ENCODE peak calls at places on chromosomes 7 and 10, in ten cellular contexts. I is K562, R is tibial nerve, F is cardiac fibroblast, V is HCT116, S is IMR-90, B is heart left ventricle, P is astrocyte, H is esophagus squamous epithelium, N is astrocyte of the spinal cord. X is an unnamed sample.

GRCh38 chr7:25389489-25390106 is 161.3 kb upstream of the NPVF start:
- DNase-seq in I (peak; percentile 26), B (no peak), S (peak; percentile 42), N (peak; percentile 50), H (no peak), R (no peak), P (peak; percentile 10), V (peak; percentile 31), F (peak; percentile 72), X (peak; percentile 56)

GRCh38 chr10:110488124-110488681 is 9.5 kb upstream of the DUSP5 start:
- DNase-seq in B (no peak), S (peak; percentile 77), I (no peak), N (peak; percentile 44), H (no peak), P (peak; percentile 63), V (no peak), F (no peak), R (no peak), X (no peak)

GRCh38 chr7:22194633-22195273 is 162.2 kb downstream of the RAPGEF5 start:
- DNase-seq in B (no peak), N (no peak), S (no peak), R (no peak), F (no peak), P (no peak), I (no peak), H (no peak), V (no peak), X (no peak)

GRCh38 chr10:35781643-35782035 is 139.5 kb upstream of the FZD8 start:
- DNase-seq in N (no peak), H (no peak), P (no peak), R (no peak), F (no peak), S (no peak), I (peak; percentile 22), B (no peak), V (no peak), X (no peak)

GRCh38 chr7:74355091-74355490 is 65.9 kb downstream of the CLIP2 start:
- DNase-seq in N (peak; percentile 87), S (peak; percentile 88), P (peak; percentile 77), F (peak; percentile 85), H (no peak), B (no peak), V (peak; percentile 75), I (no peak), R (no peak), X (peak; percentile 75)

GRCh38 chr10:91349381-91349780 is 60.8 kb upstream of the HECTD2 start:
- DNase-seq in I (no peak), H (no peak), P (peak; percentile 97), V (no peak), S (peak; percentile 99), R (no peak), N (peak; percentile 98), B (peak; percentile 38), F (peak; percentile 93), X (peak; percentile 81)

GRCh38 chr10:91033536-91033935 is 112.6 kb upstream of the ANKRD1 start:
- DNase-seq in V (no peak), I (no peak), N (no peak), S (no peak), P (no peak), B (no peak), F (no peak), R (no peak), H (no peak), X (no peak)

GRCh38 chr7:16627236-16627635 is 18.3 kb downstream of the ANKMY2 start:
- DNase-seq in P (no peak), F (peak; percentile 45), H (no peak), R (no peak), I (no peak), S (peak; percentile 59), N (no peak), B (no peak), V (no peak), X (peak; percentile 86)

GRCh38 chr10:50216894-50217293 is 34.4 kb downstream of the ASAH2 start:
- DNase-seq in H (no peak), R (no peak), N (peak; percentile 5), F (peak; percentile 63), I (no peak), B (no peak), V (no peak), S (peak; percentile 10), P (peak; percentile 26), X (no peak)

GRCh38 chr10:45373783-45374450 is at the start of gene ALOX5:
- DNase-seq in P (no peak), N (no peak), V (no peak), H (no peak), S (no peak), B (peak; percentile 76), I (peak; percentile 93), F (peak; percentile 13), R (no peak), X (no peak)

DNA sequence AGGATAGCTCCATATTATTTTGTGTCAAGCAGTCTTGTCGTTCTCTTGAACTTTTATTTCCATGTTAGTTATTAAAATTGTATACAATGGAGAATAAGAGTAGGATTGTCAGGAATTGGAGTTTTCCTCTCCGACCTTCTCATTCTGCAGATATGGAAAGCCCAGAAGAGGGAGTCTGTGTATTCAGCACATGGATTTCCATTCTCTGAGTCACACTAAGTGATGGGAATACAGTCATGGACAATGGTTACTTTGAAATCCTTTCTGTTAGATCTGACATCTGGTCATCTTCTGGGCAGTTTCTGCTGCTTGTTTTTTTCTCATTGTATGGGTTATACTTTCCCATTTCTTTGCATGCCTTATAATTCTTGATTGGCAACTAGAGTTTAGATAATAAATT is 5.0 kb upstream of the TASOR2 start:
- DNase-seq in B (no peak), F (no peak), P (no peak), H (no peak), V (no peak), R (no peak), N (no peak), S (peak; percentile 77), I (no peak), X (no peak)
- TF ChIP-seq CTCF in B (no peak), F (peak; percentile 6), P (no peak), H (no peak), V (no peak), R (no peak), N (no peak), S (peak; percentile 24), I (no peak), X (no peak)

DNA sequence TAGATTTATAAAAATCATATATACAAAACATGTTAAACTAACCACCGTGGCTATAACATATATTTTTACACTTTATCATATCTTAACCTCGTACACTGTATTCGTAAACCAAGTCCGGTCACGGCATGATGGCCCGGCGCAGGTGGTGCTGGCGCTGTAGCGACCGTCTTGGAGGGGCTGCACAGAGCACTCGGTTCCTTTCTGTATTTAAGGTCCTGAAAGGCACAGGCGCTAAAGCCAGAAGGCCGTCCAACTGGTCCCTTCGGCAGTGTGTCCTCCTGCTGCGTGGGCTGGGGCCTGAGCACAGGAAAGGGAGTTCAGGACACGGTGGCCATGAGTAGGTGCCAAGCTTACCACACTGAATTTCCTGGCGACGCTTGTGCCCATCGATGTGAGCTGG is 33.8 kb downstream of the AMZ1 start:
- DNase-seq in I (no peak), S (no peak), N (no peak), V (no peak), P (no peak), B (no peak), R (no peak), F (no peak), H (no peak), X (no peak)
- H3K4me3 ChIP-seq in I (no peak overlapping the region), S (no peak overlapping the region), N (no peak overlapping the region), V (no peak overlapping the region), P (no peak overlapping the region), B (no peak overlapping the region), R (no peak overlapping the region), F (no peak overlapping the region), H (no peak overlapping the region), X (no peak overlapping the region)

DNA sequence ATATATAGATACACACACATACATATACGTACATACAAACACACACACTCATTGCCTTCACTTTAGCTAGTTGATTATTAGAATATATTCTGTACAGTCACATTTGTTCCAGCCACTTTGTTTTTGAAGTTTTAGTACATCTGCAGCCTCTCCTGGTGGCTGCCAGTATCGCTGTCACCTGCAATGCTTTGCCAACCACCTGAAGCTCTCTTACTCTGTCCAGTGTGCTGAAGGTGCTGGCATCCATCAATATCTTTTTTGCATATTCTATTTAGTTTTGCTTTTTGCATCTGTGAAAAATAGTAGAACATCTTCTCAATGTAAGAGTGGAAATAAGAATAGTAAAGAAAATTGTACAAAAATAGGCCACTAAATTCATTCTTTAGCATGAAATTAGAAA is 388.6 kb downstream of the EXOC4 start:
- DNase-seq in P (no peak), S (no peak), I (no peak), R (no peak), H (no peak), F (no peak), V (no peak), B (no peak), N (no peak), X (no peak)
- TF ChIP-seq CTCF in P (no peak), S (no peak), I (no peak), R (no peak), H (no peak), F (no peak), V (no peak), B (no peak), N (no peak), X (no peak)

DNA sequence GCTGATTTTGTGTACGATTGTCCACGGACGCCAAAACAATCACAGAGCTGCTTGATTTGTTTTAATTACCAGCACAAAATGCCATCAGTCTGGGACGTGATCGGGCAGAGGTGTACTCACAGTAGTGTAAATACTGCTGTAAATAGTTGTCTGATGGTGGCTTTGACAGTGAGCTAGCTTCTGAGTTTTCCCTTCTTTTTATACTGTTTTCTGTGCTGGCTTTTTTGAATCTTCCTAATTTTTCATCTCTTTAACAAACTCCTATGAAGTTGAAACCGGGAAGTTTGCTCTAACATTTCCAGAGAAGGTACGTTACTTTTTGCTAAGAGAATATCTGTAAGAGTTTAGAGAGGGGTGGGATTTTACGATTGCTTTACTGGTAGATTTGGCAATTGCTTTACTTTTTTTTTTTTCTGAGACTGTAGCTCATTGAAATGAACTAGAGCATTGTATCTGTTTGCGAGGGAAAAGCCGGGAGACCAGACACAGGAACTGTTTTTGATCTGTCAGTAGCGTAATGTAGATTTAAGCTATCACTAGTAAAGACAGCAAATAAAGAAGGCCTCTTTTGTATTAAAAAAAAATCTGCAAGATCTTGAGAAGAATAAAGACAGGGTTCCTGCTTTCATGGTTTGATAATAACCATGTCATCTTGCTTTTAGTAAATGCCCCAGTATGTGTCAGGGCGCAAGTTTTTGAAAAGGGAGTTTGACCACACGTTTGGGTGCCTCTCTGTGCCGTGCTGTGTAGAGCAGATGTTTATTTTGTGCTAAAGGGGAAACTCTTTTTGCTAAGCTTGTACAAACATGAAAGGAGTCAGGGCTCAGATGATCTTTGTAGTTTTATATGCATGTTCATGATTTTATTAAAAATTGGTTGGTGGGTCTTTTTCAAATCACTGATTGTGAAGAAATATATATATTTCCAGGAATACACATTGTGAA is 711 bp downstream of the FOXP2 start:
- DNase-seq in B (no peak), N (peak; percentile 17), R (no peak), I (no peak), P (no peak), V (no peak), S (no peak), F (no peak), H (no peak), X (no peak)
- H3K4me3 ChIP-seq in B (peak overlapping the region; percentile 29), N (peak overlapping the region; percentile 31), R (peak overlapping the region; percentile 27), I (no peak overlapping the region), P (peak overlapping the region; percentile 59), V (no peak overlapping the region), S (peak overlapping the region; percentile 9), F (no peak overlapping the region), H (peak overlapping the region; percentile 28), X (peak overlapping the region; percentile 39)